ENCODE peak calls at places on chromosomes 11 and 22, in seven cellular contexts. P is transverse colon; F is HT1080; C is hypothalamus; K is effector memory CD4-positive, alpha-beta T cell; J is HS-5; I is tibial artery. Q is an unnamed sample.

GRCh38 chr11:65565624-65566453 is 4.4 kb upstream of the ZNRD2 start:
- DNase-seq in P (no peak), F (peak; percentile 72), C (no peak), K (peak; percentile 51), J (no peak), I (no peak), Q (no peak)

GRCh38 chr11:2077061-2077802 is 62.0 kb downstream of the IGF2 start:
- DNase-seq in P (no peak), F (peak; percentile 82), C (no peak), K (no peak), J (peak; percentile 57), I (no peak), Q (no peak)

GRCh38 chr11:106706355-106706754 is 311.9 kb downstream of the GUCY1A2 start:
- DNase-seq in P (no peak), F (peak; percentile 94), C (no peak), K (no peak), J (peak; percentile 44), I (no peak), Q (no peak)

GRCh38 chr11:102730036-102730815 is 5.5 kb upstream of the MMP8 start:
- DNase-seq in P (no peak), F (peak; percentile 42), C (no peak), K (no peak), J (peak; percentile 3), I (no peak), Q (no peak)

GRCh38 chr11:62394825-62395538 is 23.9 kb upstream of the SCGB1A1 start:
- DNase-seq in P (peak; percentile 70), F (peak; percentile 72), C (peak; percentile 60), K (peak; percentile 8), J (peak; percentile 84), I (peak; percentile 92), Q (peak; percentile 86)

GRCh38 chr11:127106938-127107337 is 106.4 kb upstream of the KIRREL3 start:
- DNase-seq in P (no peak), F (no peak), C (no peak), K (no peak), J (no peak), I (no peak), Q (no peak)

GRCh38 chr11:11691296-11692141 is 69.7 kb upstream of the GALNT18 start:
- DNase-seq in P (no peak), F (no peak), C (no peak), K (no peak), J (no peak), I (no peak), Q (no peak)

GRCh38 chr11:64028398-64029115 is 7.2 kb upstream of the FLRT1 start:
- DNase-seq in P (no peak), F (no peak), C (no peak), K (no peak), J (no peak), I (no peak), Q (no peak)

GRCh38 chr11:115645631-115646271 is 141.5 kb upstream of the CADM1 start:
- DNase-seq in P (no peak), F (no peak), C (peak; percentile 68), K (no peak), J (no peak), I (no peak), Q (no peak)

GRCh38 chr22:39999144-39999757 is 4.5 kb downstream of the FAM83F start:
- DNase-seq in P (peak; percentile 68), F (peak; percentile 75), C (no peak), K (no peak), J (no peak), I (no peak), Q (no peak)

Q was measured in ovary.